ENCODE peak calls at places on chromosomes 13 and 19, in four cellular contexts. R is IMR-90, S is mesendoderm, V is H1. B is an unnamed sample.

GRCh38 chr13:114313061-114313860 is 1.0 kb upstream of the CHAMP1 start:
- DNase-seq in R (peak), S (peak), V (no peak), B (no peak)

GRCh38 chr13:59843040-59843439 is 320.7 kb downstream of the DIAPH3 start:
- DNase-seq in R (no peak), S (peak), V (no peak), B (no peak)

GRCh38 chr13:77599351-77599750 is 63.8 kb downstream of the SCEL start:
- DNase-seq in R (no peak), S (no peak), V (no peak), B (no peak)

GRCh38 chr13:113897161-113897560 is 33.3 kb upstream of the GAS6 start:
- DNase-seq in R (peak), S (peak), V (no peak), B (no peak)

GRCh38 chr19:3556978-3557460 is 367 bp downstream of the MFSD12 start:
- DNase-seq in R (peak), S (peak), V (no peak), B (peak)

GRCh38 chr13:60583196-60583908 is 186.3 kb downstream of the TDRD3 start:
- DNase-seq in R (peak), S (peak), V (no peak), B (peak)

GRCh38 chr13:75961911-75962310 is 325.8 kb downstream of the LMO7 start:
- DNase-seq in R (no peak), S (no peak), V (no peak), B (no peak)

GRCh38 chr19:38263696-38264485 is 482 bp upstream of the SPINT2 start:
- DNase-seq in R (peak), S (peak), V (no peak), B (peak)

GRCh38 chr13:100854091-100854490 is 179.5 kb upstream of the TMTC4 start:
- DNase-seq in R (no peak), S (peak), V (no peak), B (peak)

GRCh38 chr13:39417131-39417530 is 185.9 kb downstream of the LHFPL6 start:
- DNase-seq in R (no peak), S (peak), V (no peak), B (peak)

GRCh38 chr13:114025432-114026127 is 51.7 kb upstream of the C13orf46 start:
- DNase-seq in R (peak), S (no peak), V (no peak), B (no peak)

GRCh38 chr19:43534811-43535761 is 2.1 kb downstream of the ZNF575 start:
- DNase-seq in R (peak), S (peak), V (peak), B (peak)

GRCh38 chr13:27375686-27376326 is 48.6 kb upstream of the GTF3A start:
- DNase-seq in R (peak), S (peak), V (peak), B (peak)

GRCh38 chr19:7242601-7243258 is 51.5 kb downstream of the INSR start:
- DNase-seq in R (peak), S (no peak), V (no peak), B (no peak)

GRCh38 chr13:98019186-98019585 is 65.7 kb downstream of the IPO5 start:
- DNase-seq in R (no peak), S (no peak), V (no peak), B (no peak)

GRCh38 chr19:10010247-10010691 is at the start of gene COL5A3:
- DNase-seq in R (peak), S (no peak), V (peak), B (peak)

GRCh38 chr13:32582281-32582680 is 4.0 kb upstream of the PDS5B start:
- DNase-seq in R (no peak), S (no peak), V (no peak), B (no peak)

GRCh38 chr19:38319421-38320258 is at the start of gene KCNK6:
- DNase-seq in R (no peak), S (peak), V (peak), B (peak)

GRCh38 chr13:35765941-35766340 is 289.5 kb upstream of the MAB21L1 start:
- DNase-seq in R (no peak), S (no peak), V (no peak), B (no peak)

GRCh38 chr13:48333976-48334375 is 30.4 kb downstream of the RB1 start:
- DNase-seq in R (peak), S (no peak), V (no peak), B (no peak)

GRCh38 chr13:32125221-32125621 is 93.6 kb downstream of the FRY start:
- DNase-seq in R (peak), S (no peak), V (no peak), B (no peak)

GRCh38 chr13:51895906-51896888 is 34.4 kb downstream of the CCDC70 start:
- DNase-seq in R (peak), S (peak), V (peak), B (peak)

GRCh38 chr19:15264061-15264932 is 32.0 kb upstream of the EPHX3 start:
- DNase-seq in R (peak), S (peak), V (peak), B (peak)

GRCh38 chr19:1173160-1173844 is 766 bp downstream of the SBNO2 start:
- DNase-seq in R (no peak), S (no peak), V (no peak), B (no peak)

GRCh38 chr19:5926641-5927438 is 12.8 kb downstream of the CAPS start:
- DNase-seq in R (no peak), S (peak), V (no peak), B (no peak)

GRCh38 chr19:5929179-5929578 is 15.1 kb downstream of the CAPS start:
- DNase-seq in R (no peak), S (no peak), V (no peak), B (no peak)

GRCh38 chr19:5929646-5930045 is 15.6 kb downstream of the CAPS start:
- DNase-seq in R (no peak), S (no peak), V (no peak), B (no peak)

GRCh38 chr19:5925830-5926459 is 11.9 kb downstream of the CAPS start:
- DNase-seq in R (no peak), S (no peak), V (no peak), B (no peak)

DNA sequence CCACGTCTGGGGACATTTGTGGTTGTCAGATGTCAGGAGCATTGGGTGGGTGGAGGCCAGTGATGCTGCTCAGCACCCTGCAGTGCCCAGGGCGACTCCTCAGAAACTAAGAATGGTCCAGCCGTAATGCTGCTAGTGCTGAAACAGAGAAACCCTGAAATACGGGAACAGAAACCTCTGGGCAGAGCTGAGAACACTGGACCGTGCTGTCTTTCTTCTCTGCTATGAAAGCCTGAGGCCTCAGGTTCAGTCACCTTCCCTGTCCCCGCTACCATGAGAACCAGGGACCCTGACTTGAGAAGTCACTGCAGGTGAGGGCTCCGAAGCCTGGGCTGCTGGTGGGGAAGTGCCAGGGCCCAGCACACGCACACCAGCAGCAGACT is 13.4 kb downstream of the CAPS start:
- DNase-seq in R (no peak), S (no peak), V (no peak), B (no peak)
- H3K9ac ChIP-seq in R (no peak), S (no peak), V (no peak), B (no peak)

GRCh38 chr19:32543107-32543900 is 37.7 kb upstream of the PDCD5 start:
- DNase-seq in R (peak), S (peak), V (no peak), B (no peak)

GRCh38 chr19:32537626-32538025 is 43.4 kb upstream of the PDCD5 start:
- DNase-seq in R (no peak), S (no peak), V (no peak), B (no peak)

GRCh38 chr19:32539240-32539916 is 41.6 kb upstream of the PDCD5 start:
- DNase-seq in R (no peak), S (no peak), V (no peak), B (no peak)

DNA sequence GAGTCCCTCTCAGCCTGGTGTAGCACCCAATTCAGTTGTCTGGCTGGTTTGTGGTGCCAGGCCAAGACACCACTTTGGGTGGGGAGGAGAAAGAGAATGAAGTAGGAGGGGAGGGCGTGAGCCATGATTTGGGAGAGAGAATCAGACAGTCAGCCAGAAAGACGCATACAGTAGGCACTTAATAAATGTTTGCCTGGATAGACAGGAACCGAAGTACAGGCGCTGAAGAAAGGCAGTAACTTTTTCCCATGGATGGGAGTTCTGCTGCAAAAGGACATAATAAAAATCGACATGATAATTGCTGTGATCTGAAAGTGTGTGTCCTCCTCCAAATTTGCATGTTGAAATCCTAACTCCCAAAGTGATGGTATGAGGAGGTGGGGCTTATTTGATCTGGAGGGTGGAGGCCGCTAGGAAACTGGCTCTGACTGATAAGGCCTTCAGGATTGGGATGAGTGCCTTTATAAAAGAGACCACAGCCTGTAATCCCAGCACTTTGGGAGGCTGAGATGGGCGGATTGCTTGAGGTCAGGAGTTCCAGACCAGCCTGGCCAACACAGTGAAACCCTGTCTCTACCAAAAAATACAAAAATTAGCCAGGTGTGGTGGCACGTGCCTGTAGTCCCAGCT is 38.4 kb upstream of the PDCD5 start:
- DNase-seq in R (no peak), S (no peak), V (no peak), B (no peak)
- H4K5ac ChIP-seq in R (no peak), S (no peak), V (no peak), B (no peak)

GRCh38 chr19:11578342-11579142 is 1.1 kb upstream of the ACP5 start:
- DNase-seq in R (no peak), S (peak), V (peak), B (peak)

GRCh38 chr19:11581740-11582139 is 4.3 kb upstream of the ACP5 start:
- DNase-seq in R (peak), S (no peak), V (no peak), B (no peak)

GRCh38 chr19:11576186-11576585 is 1.3 kb downstream of the ACP5 start:
- DNase-seq in R (no peak), S (no peak), V (no peak), B (no peak)

GRCh38 chr19:11577451-11578341 is at the start of gene ACP5:
- DNase-seq in R (no peak), S (peak), V (peak), B (no peak)

GRCh38 chr19:11580665-11581418 is 3.4 kb upstream of the ACP5 start:
- DNase-seq in R (peak), S (no peak), V (no peak), B (no peak)
- H3K9ac ChIP-seq in R (no peak), S (no peak), V (no peak), B (no peak)

GRCh38 chr13:109725995-109726637 is 60.3 kb downstream of the IRS2 start:
- DNase-seq in R (no peak), S (no peak), V (no peak), B (no peak)
- H4K5ac ChIP-seq in R (no peak), S (no peak), V (no peak), B (no peak)

GRCh38 chr19:47780215-47780551 is 1.7 kb downstream of the SELENOW start:
- DNase-seq in R (no peak), S (no peak), V (no peak), B (no peak)

GRCh38 chr19:47778089-47778953 is at the start of gene SELENOW:
- DNase-seq in R (peak), S (peak), V (peak), B (peak)

GRCh38 chr19:47781590-47782318 is 3.3 kb downstream of the SELENOW start:
- DNase-seq in R (no peak), S (no peak), V (no peak), B (no peak)

GRCh38 chr19:47778954-47779351 is 450 bp downstream of the SELENOW start:
- DNase-seq in R (no peak), S (no peak), V (no peak), B (no peak)

GRCh38 chr19:47779524-47780214 is 1.2 kb downstream of the SELENOW start:
- DNase-seq in R (no peak), S (no peak), V (no peak), B (no peak)
- H3K9ac ChIP-seq in R (peak), S (peak), V (peak), B (peak)